ENCODE peak calls at places on chromosome 2, in seven cellular contexts. One of them, this sample, is unnamed.

GRCh38 chr2:11579867-11580659 is 46.2 kb downstream of the GREB1 start:
- DNase-seq in H1: no peak
- DNase-seq in stomach: no peak
- DNase-seq in K562: peak
- DNase-seq in A549: no peak
- DNase-seq in sigmoid colon: peak
- DNase-seq in suprapubic skin: no peak
- DNase-seq in this sample: no peak

GRCh38 chr2:238573065-238573778 is 146.5 kb downstream of the ASB1 start:
- DNase-seq in sigmoid colon: no peak
- DNase-seq in H1: peak
- DNase-seq in stomach: no peak
- DNase-seq in suprapubic skin: no peak
- DNase-seq in K562: peak
- DNase-seq in A549: peak
- DNase-seq in this sample: no peak

GRCh38 chr2:47525167-47525566 is 122.2 kb downstream of the MSH2 start:
- DNase-seq in H1: no peak
- DNase-seq in suprapubic skin: no peak
- DNase-seq in K562: no peak
- DNase-seq in sigmoid colon: no peak
- DNase-seq in stomach: no peak
- DNase-seq in A549: no peak
- DNase-seq in this sample: no peak

GRCh38 chr2:43269074-43269572 is 42.7 kb upstream of the ZFP36L2 start:
- DNase-seq in sigmoid colon: peak
- DNase-seq in stomach: peak
- DNase-seq in K562: peak
- DNase-seq in A549: no peak
- DNase-seq in suprapubic skin: peak
- DNase-seq in H1: no peak
- DNase-seq in this sample: peak

GRCh38 chr2:214649440-214650205 is 159.9 kb downstream of the BARD1 start:
- DNase-seq in A549: no peak
- DNase-seq in sigmoid colon: no peak
- DNase-seq in stomach: no peak
- DNase-seq in H1: no peak
- DNase-seq in suprapubic skin: no peak
- DNase-seq in K562: no peak
- DNase-seq in this sample: no peak

GRCh38 chr2:85132834-85133637 is at the start of gene TCF7L1:
- DNase-seq in sigmoid colon: peak
- DNase-seq in A549: peak
- DNase-seq in K562: peak
- DNase-seq in stomach: peak
- DNase-seq in suprapubic skin: peak
- DNase-seq in H1: peak
- DNase-seq in this sample: peak

GRCh38 chr2:101821828-101822458 is 124.4 kb downstream of the MAP4K4 start:
- DNase-seq in K562: no peak
- DNase-seq in suprapubic skin: no peak
- DNase-seq in A549: no peak
- DNase-seq in H1: no peak
- DNase-seq in stomach: no peak
- DNase-seq in sigmoid colon: no peak
- DNase-seq in this sample: no peak

GRCh38 chr2:171810409-171810993 is 83.5 kb downstream of the SLC25A12 start:
- DNase-seq in A549: no peak
- DNase-seq in stomach: no peak
- DNase-seq in K562: no peak
- DNase-seq in sigmoid colon: no peak
- DNase-seq in H1: no peak
- DNase-seq in suprapubic skin: no peak
- DNase-seq in this sample: no peak

GRCh38 chr2:154238252-154238651 is 366.5 kb downstream of the GALNT13 start:
- DNase-seq in A549: no peak
- DNase-seq in sigmoid colon: no peak
- DNase-seq in stomach: no peak
- DNase-seq in H1: no peak
- DNase-seq in K562: no peak
- DNase-seq in suprapubic skin: no peak
- DNase-seq in this sample: no peak

GRCh38 chr2:204722207-204722606 is 176.9 kb downstream of the PARD3B start:
- DNase-seq in sigmoid colon: no peak
- DNase-seq in H1: no peak
- DNase-seq in A549: no peak
- DNase-seq in stomach: no peak
- DNase-seq in K562: no peak
- DNase-seq in suprapubic skin: no peak
- DNase-seq in this sample: no peak
- TF ChIP-seq EP300 in sigmoid colon: no peak
- TF ChIP-seq EP300 in H1: no peak
- TF ChIP-seq EP300 in A549: no peak
- TF ChIP-seq EP300 in stomach: no peak
- TF ChIP-seq EP300 in K562: no peak
- TF ChIP-seq EP300 in suprapubic skin: no peak
- TF ChIP-seq EP300 in this sample: no peak

GRCh38 chr2:226694142-226694541 is 105.5 kb downstream of the IRS1 start:
- DNase-seq in stomach: no peak
- DNase-seq in H1: no peak
- DNase-seq in sigmoid colon: no peak
- DNase-seq in suprapubic skin: no peak
- DNase-seq in K562: no peak
- DNase-seq in A549: no peak
- DNase-seq in this sample: no peak

GRCh38 chr2:226694910-226695309 is 104.7 kb downstream of the IRS1 start:
- DNase-seq in suprapubic skin: no peak
- DNase-seq in sigmoid colon: no peak
- DNase-seq in K562: no peak
- DNase-seq in H1: no peak
- DNase-seq in A549: no peak
- DNase-seq in stomach: no peak
- DNase-seq in this sample: no peak

GRCh38 chr2:226699321-226699720 is 100.3 kb downstream of the IRS1 start:
- DNase-seq in sigmoid colon: peak
- DNase-seq in A549: no peak
- DNase-seq in stomach: no peak
- DNase-seq in suprapubic skin: peak
- DNase-seq in K562: peak
- DNase-seq in H1: no peak
- DNase-seq in this sample: peak

GRCh38 chr2:226701052-226701451 is 98.6 kb downstream of the IRS1 start:
- DNase-seq in K562: no peak
- DNase-seq in sigmoid colon: no peak
- DNase-seq in stomach: no peak
- DNase-seq in A549: no peak
- DNase-seq in suprapubic skin: no peak
- DNase-seq in H1: no peak
- DNase-seq in this sample: no peak

DNA sequence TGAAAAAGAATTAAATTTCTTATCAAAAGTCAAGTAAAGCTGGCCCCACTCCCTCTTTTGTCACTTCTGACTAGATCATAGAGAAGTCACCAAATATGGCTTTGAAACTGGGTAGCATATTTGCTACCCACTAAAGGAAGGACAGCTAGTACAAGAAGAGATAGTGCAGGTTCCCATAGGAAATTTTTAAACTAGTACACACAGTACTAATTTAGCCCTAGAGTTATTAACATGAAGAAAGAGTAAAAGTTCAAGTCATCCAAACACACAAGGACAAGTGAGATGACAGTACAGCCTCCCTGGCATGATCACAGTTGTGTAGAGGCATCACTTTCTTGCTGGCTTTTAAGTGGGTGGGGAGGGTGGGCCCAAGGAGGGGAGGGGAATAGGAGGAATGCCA is 100.9 kb downstream of the IRS1 start:
- DNase-seq in sigmoid colon: no peak
- DNase-seq in suprapubic skin: no peak
- DNase-seq in H1: no peak
- DNase-seq in stomach: no peak
- DNase-seq in K562: no peak
- DNase-seq in A549: no peak
- DNase-seq in this sample: no peak
- TF ChIP-seq EP300 in sigmoid colon: peak
- TF ChIP-seq EP300 in suprapubic skin: no peak
- TF ChIP-seq EP300 in H1: no peak
- TF ChIP-seq EP300 in stomach: no peak
- TF ChIP-seq EP300 in K562: no peak
- TF ChIP-seq EP300 in A549: no peak
- TF ChIP-seq EP300 in this sample: no peak

GRCh38 chr2:42125887-42126594 is 43.1 kb upstream of the EML4 start:
- DNase-seq in suprapubic skin: no peak
- DNase-seq in sigmoid colon: no peak
- DNase-seq in A549: no peak
- DNase-seq in H1: no peak
- DNase-seq in stomach: no peak
- DNase-seq in K562: peak
- DNase-seq in this sample: peak
- TF ChIP-seq EP300 in suprapubic skin: no peak
- TF ChIP-seq EP300 in sigmoid colon: no peak
- TF ChIP-seq EP300 in A549: no peak
- TF ChIP-seq EP300 in H1: no peak
- TF ChIP-seq EP300 in stomach: no peak
- TF ChIP-seq EP300 in K562: no peak
- TF ChIP-seq EP300 in this sample: no peak

GRCh38 chr2:136482966-136483365 is 282.4 kb upstream of the THSD7B start:
- DNase-seq in stomach: no peak
- DNase-seq in sigmoid colon: no peak
- DNase-seq in suprapubic skin: no peak
- DNase-seq in A549: no peak
- DNase-seq in H1: no peak
- DNase-seq in K562: no peak
- DNase-seq in this sample: no peak

GRCh38 chr2:136490100-136490499 is 275.2 kb upstream of the THSD7B start:
- DNase-seq in K562: no peak
- DNase-seq in H1: no peak
- DNase-seq in stomach: no peak
- DNase-seq in A549: no peak
- DNase-seq in sigmoid colon: no peak
- DNase-seq in suprapubic skin: no peak
- DNase-seq in this sample: no peak

DNA sequence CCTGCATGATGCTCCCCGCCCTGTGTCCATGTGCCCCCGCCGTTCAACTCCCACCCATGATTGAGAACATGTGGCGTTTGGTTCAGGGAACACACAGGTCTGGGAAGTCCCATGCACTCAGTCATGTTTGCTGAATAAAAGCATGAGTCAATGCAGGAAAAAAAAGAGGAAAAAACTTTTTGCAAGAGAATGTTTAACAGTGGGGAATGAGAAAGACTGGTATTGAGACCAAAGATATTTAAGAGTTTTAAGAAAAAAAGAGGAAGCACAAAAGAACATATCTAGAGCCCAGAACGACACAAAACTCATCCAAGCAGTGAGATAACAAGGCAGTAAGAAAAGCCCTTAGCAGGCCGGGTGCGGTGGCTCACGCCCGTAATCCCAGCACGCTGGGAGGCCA is 279.2 kb upstream of the THSD7B start:
- DNase-seq in H1: no peak
- DNase-seq in stomach: no peak
- DNase-seq in A549: no peak
- DNase-seq in sigmoid colon: no peak
- DNase-seq in suprapubic skin: no peak
- DNase-seq in K562: no peak
- DNase-seq in this sample: no peak
- TF ChIP-seq EP300 in H1: no peak
- TF ChIP-seq EP300 in stomach: no peak
- TF ChIP-seq EP300 in A549: no peak
- TF ChIP-seq EP300 in sigmoid colon: no peak
- TF ChIP-seq EP300 in suprapubic skin: no peak
- TF ChIP-seq EP300 in K562: no peak
- TF ChIP-seq EP300 in this sample: no peak

GRCh38 chr2:99180755-99181647 is at the start of the genes MITD1 and MRPL30:
- DNase-seq in A549: peak
- DNase-seq in suprapubic skin: peak
- DNase-seq in H1: peak
- DNase-seq in K562: peak
- DNase-seq in sigmoid colon: peak
- DNase-seq in stomach: peak
- DNase-seq in this sample: peak
- TF ChIP-seq EP300 in A549: no peak
- TF ChIP-seq EP300 in suprapubic skin: no peak
- TF ChIP-seq EP300 in H1: peak
- TF ChIP-seq EP300 in K562: peak
- TF ChIP-seq EP300 in sigmoid colon: no peak
- TF ChIP-seq EP300 in stomach: no peak
- TF ChIP-seq EP300 in this sample: no peak

DNA sequence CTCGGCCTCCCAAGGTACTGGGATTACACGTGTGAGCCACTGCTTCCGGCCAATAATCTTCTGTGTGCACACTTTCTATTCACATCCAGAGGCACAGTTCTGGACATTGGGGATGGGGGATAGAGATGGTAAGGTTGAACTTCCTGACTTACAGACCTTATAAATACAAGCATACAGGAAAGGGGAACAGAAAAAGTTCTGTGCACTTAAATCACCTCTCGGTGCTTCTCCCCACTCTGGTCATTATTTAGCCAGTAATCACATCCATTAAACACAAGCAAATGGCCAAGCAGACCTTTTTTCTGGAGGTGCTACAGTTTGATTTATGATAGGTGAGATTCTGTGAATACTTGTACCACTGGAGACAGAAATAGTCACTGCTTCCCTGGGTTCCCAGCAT is 110.6 kb downstream of the CRIM1 start:
- DNase-seq in sigmoid colon: no peak
- DNase-seq in stomach: no peak
- DNase-seq in H1: no peak
- DNase-seq in suprapubic skin: no peak
- DNase-seq in K562: no peak
- DNase-seq in A549: no peak
- DNase-seq in this sample: no peak
- TF ChIP-seq EP300 in sigmoid colon: no peak
- TF ChIP-seq EP300 in stomach: no peak
- TF ChIP-seq EP300 in H1: no peak
- TF ChIP-seq EP300 in suprapubic skin: no peak
- TF ChIP-seq EP300 in K562: no peak
- TF ChIP-seq EP300 in A549: no peak
- TF ChIP-seq EP300 in this sample: no peak

This sample was measured in transverse colon.